ENCODE peak calls at places on chromosomes 11 and 22, in five cellular contexts. One of them, this sample, is unnamed. For H3K9me3 and H3K4me1, the result is how much of the 10 kb centered on the place peaks cover.

GRCh38 chr11:16769386-16769785 is 30.9 kb downstream of the C11orf58 start:
- DNase-seq in prostate gland: no peak
- DNase-seq in thoracic aorta: no peak
- DNase-seq in CD8-positive, alpha-beta T cell: no peak
- DNase-seq in uterus: no peak
- DNase-seq in this sample: no peak

GRCh38 chr22:32987081-32987631 is 71.0 kb downstream of the SYN3 start:
- DNase-seq in prostate gland: no peak
- DNase-seq in thoracic aorta: no peak
- DNase-seq in CD8-positive, alpha-beta T cell: no peak
- DNase-seq in uterus: no peak
- DNase-seq in this sample: no peak

GRCh38 chr11:67239795-67240574 is 26.3 kb upstream of the GRK2 start:
- DNase-seq in prostate gland: peak
- DNase-seq in thoracic aorta: peak
- DNase-seq in CD8-positive, alpha-beta T cell: peak
- DNase-seq in uterus: peak
- DNase-seq in this sample: peak

GRCh38 chr11:2807801-2808241 is 77.8 kb downstream of the CDKN1C start:
- DNase-seq in prostate gland: no peak
- DNase-seq in thoracic aorta: no peak
- DNase-seq in CD8-positive, alpha-beta T cell: no peak
- DNase-seq in uterus: peak
- DNase-seq in this sample: peak

GRCh38 chr11:104892723-104893511 is 5.3 kb downstream of the CASP12 start:
- DNase-seq in prostate gland: no peak
- DNase-seq in thoracic aorta: no peak
- DNase-seq in CD8-positive, alpha-beta T cell: no peak
- DNase-seq in uterus: no peak
- DNase-seq in this sample: no peak

GRCh38 chr11:10397226-10397987 is 57.7 kb upstream of the AMPD3 start:
- DNase-seq in prostate gland: no peak
- DNase-seq in thoracic aorta: no peak
- DNase-seq in CD8-positive, alpha-beta T cell: no peak
- DNase-seq in uterus: no peak
- DNase-seq in this sample: no peak

GRCh38 chr22:50465531-50465930 is 9.3 kb downstream of the SBF1 start:
- DNase-seq in prostate gland: no peak
- DNase-seq in thoracic aorta: no peak
- DNase-seq in CD8-positive, alpha-beta T cell: no peak
- DNase-seq in uterus: no peak
- DNase-seq in this sample: no peak

GRCh38 chr11:41954034-41954433 is 494.6 kb upstream of the LRRC4C start:
- DNase-seq in prostate gland: no peak
- DNase-seq in thoracic aorta: no peak
- DNase-seq in CD8-positive, alpha-beta T cell: no peak
- DNase-seq in uterus: no peak
- DNase-seq in this sample: no peak

GRCh38 chr11:96500440-96500839 is 110.6 kb downstream of the JRKL start:
- DNase-seq in prostate gland: no peak
- DNase-seq in thoracic aorta: no peak
- DNase-seq in CD8-positive, alpha-beta T cell: no peak
- DNase-seq in uterus: no peak
- DNase-seq in this sample: no peak

GRCh38 chr11:65780770-65781151 is at the start of gene AP5B1:
- DNase-seq in prostate gland: peak
- DNase-seq in thoracic aorta: no peak
- DNase-seq in CD8-positive, alpha-beta T cell: peak
- DNase-seq in uterus: no peak
- DNase-seq in this sample: peak

GRCh38 chr11:65777821-65778361 is 2.9 kb downstream of the AP5B1 start:
- DNase-seq in prostate gland: no peak
- DNase-seq in thoracic aorta: no peak
- DNase-seq in CD8-positive, alpha-beta T cell: no peak
- DNase-seq in uterus: peak
- DNase-seq in this sample: no peak

GRCh38 chr11:129192150-129192549 is at the start of gene ARHGAP32:
- DNase-seq in prostate gland: no peak
- DNase-seq in thoracic aorta: no peak
- DNase-seq in CD8-positive, alpha-beta T cell: no peak
- DNase-seq in uterus: no peak
- DNase-seq in this sample: no peak

GRCh38 chr11:118084247-118084646 is 2.5 kb downstream of the SMIM35 start:
- DNase-seq in prostate gland: peak
- DNase-seq in thoracic aorta: no peak
- DNase-seq in CD8-positive, alpha-beta T cell: no peak
- DNase-seq in uterus: no peak
- DNase-seq in this sample: no peak

GRCh38 chr22:28917747-28918543 is 34.6 kb downstream of the ZNRF3 start:
- DNase-seq in prostate gland: no peak
- DNase-seq in thoracic aorta: no peak
- DNase-seq in CD8-positive, alpha-beta T cell: no peak
- DNase-seq in uterus: no peak
- DNase-seq in this sample: no peak

GRCh38 chr11:64802370-64803162 is 448 bp downstream of the MAP4K2 start:
- DNase-seq in prostate gland: no peak
- DNase-seq in thoracic aorta: no peak
- DNase-seq in CD8-positive, alpha-beta T cell: no peak
- DNase-seq in uterus: peak
- DNase-seq in this sample: no peak

GRCh38 chr11:111166655-111167054 is 78.9 kb upstream of the POU2AF2 start:
- DNase-seq in prostate gland: no peak
- DNase-seq in thoracic aorta: no peak
- DNase-seq in CD8-positive, alpha-beta T cell: no peak
- DNase-seq in uterus: no peak
- DNase-seq in this sample: no peak

GRCh38 chr11:37107415-37107814 is 509.4 kb upstream of the RAG2 start:
- DNase-seq in prostate gland: no peak
- DNase-seq in thoracic aorta: no peak
- DNase-seq in CD8-positive, alpha-beta T cell: no peak
- DNase-seq in uterus: no peak
- DNase-seq in this sample: no peak

GRCh38 chr11:2774173-2775082 is 74.6 kb upstream of the KCNQ1OT1 start:
- DNase-seq in prostate gland: peak
- DNase-seq in thoracic aorta: no peak
- DNase-seq in CD8-positive, alpha-beta T cell: no peak
- DNase-seq in uterus: no peak
- DNase-seq in this sample: no peak

GRCh38 chr11:119320593-119321524 is 3.9 kb upstream of the MCAM start:
- DNase-seq in prostate gland: no peak
- DNase-seq in thoracic aorta: no peak
- DNase-seq in CD8-positive, alpha-beta T cell: no peak
- DNase-seq in uterus: peak
- DNase-seq in this sample: no peak

GRCh38 chr11:46353706-46354105 is 6.4 kb downstream of the DGKZ start:
- DNase-seq in prostate gland: no peak
- DNase-seq in thoracic aorta: no peak
- DNase-seq in CD8-positive, alpha-beta T cell: no peak
- DNase-seq in uterus: no peak
- DNase-seq in this sample: no peak

GRCh38 chr11:65973439-65974110 is 12.0 kb downstream of the SART1 start:
- DNase-seq in prostate gland: no peak
- DNase-seq in thoracic aorta: no peak
- DNase-seq in CD8-positive, alpha-beta T cell: no peak
- DNase-seq in uterus: no peak
- DNase-seq in this sample: no peak

GRCh38 chr22:50079689-50080465 is 5.3 kb downstream of the MLC1 start:
- DNase-seq in prostate gland: no peak
- DNase-seq in thoracic aorta: no peak
- DNase-seq in CD8-positive, alpha-beta T cell: no peak
- DNase-seq in uterus: peak
- DNase-seq in this sample: no peak

GRCh38 chr11:14460147-14460546 is 39.5 kb downstream of the COPB1 start:
- DNase-seq in prostate gland: no peak
- DNase-seq in thoracic aorta: no peak
- DNase-seq in CD8-positive, alpha-beta T cell: no peak
- DNase-seq in uterus: no peak
- DNase-seq in this sample: no peak

GRCh38 chr11:78542007-78542406 is 32.7 kb downstream of the NARS2 start:
- DNase-seq in prostate gland: no peak
- DNase-seq in thoracic aorta: no peak
- DNase-seq in CD8-positive, alpha-beta T cell: no peak
- DNase-seq in uterus: no peak
- DNase-seq in this sample: no peak

GRCh38 chr11:34198523-34198922 is 93.1 kb downstream of the NAT10 start:
- DNase-seq in prostate gland: no peak
- DNase-seq in thoracic aorta: no peak
- DNase-seq in CD8-positive, alpha-beta T cell: no peak
- DNase-seq in uterus: no peak
- DNase-seq in this sample: no peak

DNA sequence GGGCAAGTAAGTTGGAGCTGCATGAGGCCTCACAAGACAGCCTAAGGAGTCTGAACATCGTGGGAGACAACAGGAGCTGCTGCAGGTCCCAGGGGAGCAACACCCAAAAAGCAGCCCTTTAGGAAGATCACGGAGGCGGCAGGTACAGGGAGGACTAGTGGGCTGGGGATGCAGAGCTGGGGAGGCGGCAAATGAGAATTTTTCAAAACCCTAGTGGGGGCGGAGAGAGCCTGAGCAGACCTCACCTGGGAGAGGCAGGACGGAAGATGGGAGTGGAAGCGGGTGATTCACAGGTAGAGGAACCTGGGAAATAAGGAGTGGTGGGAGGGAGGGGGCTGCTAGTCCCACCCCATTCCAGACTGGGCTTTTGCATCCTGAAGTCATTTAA is 42.1 kb downstream of the DKK3 start:
- DNase-seq in prostate gland: peak
- DNase-seq in thoracic aorta: no peak
- DNase-seq in CD8-positive, alpha-beta T cell: no peak
- DNase-seq in uterus: no peak
- DNase-seq in this sample: no peak
- H3K9me3 ChIP-seq in prostate gland: under half
- H3K9me3 ChIP-seq in thoracic aorta: under half
- H3K9me3 ChIP-seq in CD8-positive, alpha-beta T cell: under half
- H3K9me3 ChIP-seq in uterus: under half
- H3K9me3 ChIP-seq in this sample: under half

GRCh38 chr22:37544955-37545702 is 15.2 kb upstream of the CDC42EP1 start:
- DNase-seq in prostate gland: no peak
- DNase-seq in thoracic aorta: no peak
- DNase-seq in CD8-positive, alpha-beta T cell: no peak
- DNase-seq in uterus: peak
- DNase-seq in this sample: no peak
- TF ChIP-seq CTCF in prostate gland: peak
- TF ChIP-seq CTCF in thoracic aorta: peak
- TF ChIP-seq CTCF in CD8-positive, alpha-beta T cell: peak
- TF ChIP-seq CTCF in uterus: peak
- TF ChIP-seq CTCF in this sample: peak

GRCh38 chr11:44778200-44779100 is 51.7 kb downstream of the TSPAN18 start:
- DNase-seq in prostate gland: no peak
- DNase-seq in thoracic aorta: no peak
- DNase-seq in CD8-positive, alpha-beta T cell: no peak
- DNase-seq in uterus: peak
- DNase-seq in this sample: no peak
- H3K4me1 ChIP-seq in prostate gland: under half
- H3K4me1 ChIP-seq in thoracic aorta: under half
- H3K4me1 ChIP-seq in CD8-positive, alpha-beta T cell: under half
- H3K4me1 ChIP-seq in uterus: under half
- H3K4me1 ChIP-seq in this sample: under half

DNA sequence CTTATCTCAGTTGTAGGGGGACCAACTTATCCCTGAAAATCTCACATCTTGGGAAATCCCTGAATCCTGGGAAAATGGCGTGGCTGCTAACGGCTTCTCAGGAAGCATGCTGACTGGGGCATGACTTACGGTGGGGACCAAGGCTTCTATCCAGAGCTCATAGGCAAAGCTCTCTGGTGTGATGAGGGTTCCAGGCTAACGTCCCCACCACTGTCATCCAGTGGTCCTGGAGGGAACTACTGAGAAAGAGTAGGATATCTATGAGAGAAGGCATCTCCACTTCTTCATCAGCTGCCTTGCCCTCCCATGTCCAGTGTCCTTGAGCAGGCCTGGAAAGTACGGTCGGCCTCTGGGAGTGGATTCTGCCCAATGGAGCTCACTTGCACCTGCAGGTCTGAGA is 210.4 kb upstream of the B3GAT1 start:
- DNase-seq in prostate gland: no peak
- DNase-seq in thoracic aorta: no peak
- DNase-seq in CD8-positive, alpha-beta T cell: no peak
- DNase-seq in uterus: no peak
- DNase-seq in this sample: no peak
- H3K9me3 ChIP-seq in prostate gland: under half
- H3K9me3 ChIP-seq in thoracic aorta: under half
- H3K9me3 ChIP-seq in CD8-positive, alpha-beta T cell: under half
- H3K9me3 ChIP-seq in uterus: under half
- H3K9me3 ChIP-seq in this sample: under half

GRCh38 chr22:17267661-17268330 is 48.6 kb upstream of the ADA2 start:
- DNase-seq in prostate gland: no peak
- DNase-seq in thoracic aorta: no peak
- DNase-seq in CD8-positive, alpha-beta T cell: no peak
- DNase-seq in uterus: no peak
- DNase-seq in this sample: no peak

GRCh38 chr22:17269607-17270261 is 50.5 kb upstream of the ADA2 start:
- DNase-seq in prostate gland: no peak
- DNase-seq in thoracic aorta: no peak
- DNase-seq in CD8-positive, alpha-beta T cell: no peak
- DNase-seq in uterus: no peak
- DNase-seq in this sample: no peak

GRCh38 chr22:17269224-17269606 is 50.0 kb upstream of the ADA2 start:
- DNase-seq in prostate gland: no peak
- DNase-seq in thoracic aorta: no peak
- DNase-seq in CD8-positive, alpha-beta T cell: no peak
- DNase-seq in uterus: no peak
- DNase-seq in this sample: no peak

GRCh38 chr22:17266261-17266971 is 47.2 kb upstream of the ADA2 start:
- DNase-seq in prostate gland: no peak
- DNase-seq in thoracic aorta: no peak
- DNase-seq in CD8-positive, alpha-beta T cell: no peak
- DNase-seq in uterus: no peak
- DNase-seq in this sample: no peak

GRCh38 chr22:17268501-17269223 is 49.4 kb upstream of the ADA2 start:
- DNase-seq in prostate gland: no peak
- DNase-seq in thoracic aorta: no peak
- DNase-seq in CD8-positive, alpha-beta T cell: no peak
- DNase-seq in uterus: no peak
- DNase-seq in this sample: no peak
- TF ChIP-seq CTCF in prostate gland: no peak
- TF ChIP-seq CTCF in thoracic aorta: no peak
- TF ChIP-seq CTCF in CD8-positive, alpha-beta T cell: no peak
- TF ChIP-seq CTCF in uterus: no peak
- TF ChIP-seq CTCF in this sample: no peak

GRCh38 chr11:73221996-73222395 is 3.9 kb downstream of the P2RY2 start:
- DNase-seq in prostate gland: no peak
- DNase-seq in thoracic aorta: no peak
- DNase-seq in CD8-positive, alpha-beta T cell: no peak
- DNase-seq in uterus: no peak
- DNase-seq in this sample: peak
- H3K4me1 ChIP-seq in prostate gland: under half
- H3K4me1 ChIP-seq in thoracic aorta: under half
- H3K4me1 ChIP-seq in CD8-positive, alpha-beta T cell: under half
- H3K4me1 ChIP-seq in uterus: under half
- H3K4me1 ChIP-seq in this sample: under half

GRCh38 chr22:47780281-47780875 is 1017.9 kb downstream of the TBC1D22A start:
- DNase-seq in prostate gland: no peak
- DNase-seq in thoracic aorta: no peak
- DNase-seq in CD8-positive, alpha-beta T cell: no peak
- DNase-seq in uterus: no peak
- DNase-seq in this sample: no peak
- H3K9me3 ChIP-seq in prostate gland: under half
- H3K9me3 ChIP-seq in thoracic aorta: under half
- H3K9me3 ChIP-seq in CD8-positive, alpha-beta T cell: under half
- H3K9me3 ChIP-seq in uterus: under half
- H3K9me3 ChIP-seq in this sample: under half